ENCODE peak calls at places on chromosome 9, in five cellular contexts. F, H, B, P and G are unnamed samples.

GRCh38 chr9:136342191-136343120 is 15.1 kb downstream of the GPSM1 start:
- DNase-seq in F (peak), H (no peak), B (peak), P (peak), G (peak)

GRCh38 chr9:93573204-93573828 is 3.1 kb upstream of the PHF2 start:
- DNase-seq in F (no peak), H (no peak), B (no peak), P (no peak), G (no peak)

GRCh38 chr9:71249729-71250317 is 128.4 kb upstream of the TRPM3 start:
- DNase-seq in F (peak), H (peak), B (peak), P (peak), G (peak)

GRCh38 chr9:136939431-136939995 is 5.0 kb downstream of the FBXW5 start:
- DNase-seq in F (no peak), H (no peak), B (no peak), P (no peak), G (no peak)

GRCh38 chr9:89363311-89363670 is 45.0 kb downstream of the SECISBP2 start:
- DNase-seq in F (no peak), H (no peak), B (no peak), P (no peak), G (no peak)

GRCh38 chr9:133836001-133836758 is 98.0 kb upstream of the SARDH start:
- DNase-seq in F (no peak), H (no peak), B (no peak), P (no peak), G (no peak)

GRCh38 chr9:100445903-100446549 is 19.1 kb downstream of the MSANTD3 start:
- DNase-seq in F (no peak), H (no peak), B (no peak), P (no peak), G (no peak)

GRCh38 chr9:114763220-114763619 is 42.6 kb downstream of the TNFSF15 start:
- DNase-seq in F (no peak), H (no peak), B (no peak), P (no peak), G (no peak)

GRCh38 chr9:108166509-108166908 is 676.9 kb upstream of the KLF4 start:
- DNase-seq in F (no peak), H (no peak), B (no peak), P (no peak), G (no peak)

GRCh38 chr9:89000281-89000875 is 9.1 kb downstream of the S1PR3 start:
- DNase-seq in F (no peak), H (no peak), B (no peak), P (no peak), G (no peak)

GRCh38 chr9:127293314-127293713 is 28.7 kb downstream of the GARNL3 start:
- DNase-seq in F (no peak), H (no peak), B (no peak), P (no peak), G (no peak)

GRCh38 chr9:35842795-35843194 is 13.8 kb downstream of the TMEM8B start:
- DNase-seq in F (no peak), H (no peak), B (no peak), P (peak), G (no peak)

GRCh38 chr9:121369595-121370265 is at the start of gene STOM:
- DNase-seq in F (peak), H (peak), B (no peak), P (peak), G (peak)

GRCh38 chr9:114004221-114004716 is 73.8 kb downstream of the AMBP start:
- DNase-seq in F (no peak), H (no peak), B (no peak), P (no peak), G (peak)

GRCh38 chr9:88202321-88202720 is 64.0 kb upstream of the SPATA31C2 start:
- DNase-seq in F (no peak), H (no peak), B (no peak), P (no peak), G (no peak)

GRCh38 chr9:36064448-36065037 is 27.8 kb downstream of the RECK start:
- DNase-seq in F (peak), H (no peak), B (no peak), P (peak), G (peak)

GRCh38 chr9:3969846-3970245 is 330.0 kb downstream of the GLIS3 start:
- DNase-seq in F (no peak), H (no peak), B (no peak), P (peak), G (no peak)

GRCh38 chr9:129026442-129027223 is 1.5 kb downstream of the SH3GLB2 start:
- DNase-seq in F (no peak), H (peak), B (no peak), P (no peak), G (peak)